ENCODE peak calls at places on chromosomes 1 and 21, in nine cellular contexts. L is CD4-positive, CD25-positive, alpha-beta regulatory T cell; S is thyroid gland; W is A549; Q is breast epithelium; X is uterus; I is endothelial cell of umbilical vein; K is heart left ventricle; U is DND-41. Z is an unnamed sample.
A peak's percentile ranks its signal among the peaks of the same experiment; 100 is the strongest.

GRCh38 chr1:228978486-228979324 is 243.4 kb downstream of the RHOU start:
- DNase-seq in L (no peak), S (peak; percentile 79), W (no peak), Q (peak; percentile 63), X (peak; percentile 61), I (no peak), K (peak; percentile 40), U (no peak), Z (peak; percentile 54)

GRCh38 chr1:9004731-9005708 is 21.2 kb downstream of the SLC2A7 start:
- DNase-seq in L (peak; percentile 71), S (peak; percentile 78), W (peak; percentile 77), Q (peak; percentile 75), X (peak; percentile 73), I (peak; percentile 85), K (peak; percentile 74), U (peak; percentile 84), Z (peak; percentile 89)

GRCh38 chr1:165595561-165595960 is 35.5 kb upstream of the MGST3 start:
- DNase-seq in L (no peak), S (no peak), W (no peak), Q (no peak), X (no peak), I (no peak), K (no peak), U (no peak), Z (peak; percentile 73)

GRCh38 chr1:72482736-72483413 is 200.5 kb upstream of the NEGR1 start:
- DNase-seq in L (no peak), S (no peak), W (no peak), Q (no peak), X (no peak), I (no peak), K (no peak), U (no peak), Z (no peak)

GRCh38 chr1:26122988-26123973 is 11.7 kb downstream of the PDIK1L start:
- DNase-seq in L (peak; percentile 37), S (no peak), W (no peak), Q (no peak), X (no peak), I (peak; percentile 39), K (no peak), U (peak; percentile 2), Z (no peak)

GRCh38 chr1:202625416-202626360 is 84.6 kb downstream of the SYT2 start:
- DNase-seq in L (peak; percentile 55), S (peak; percentile 42), W (peak; percentile 86), Q (peak; percentile 61), X (peak; percentile 75), I (peak; percentile 41), K (peak; percentile 77), U (peak; percentile 68), Z (peak; percentile 81)

GRCh38 chr1:227896710-227897655 is 50.7 kb downstream of the WNT9A start:
- DNase-seq in L (no peak), S (peak; percentile 1), W (no peak), Q (peak; percentile 48), X (peak; percentile 10), I (no peak), K (peak; percentile 18), U (no peak), Z (no peak)

GRCh38 chr21:43364261-43364510 is 62.7 kb downstream of the SIK1 start:
- DNase-seq in L (no peak), S (no peak), W (no peak), Q (no peak), X (no peak), I (no peak), K (no peak), U (no peak), Z (no peak)

GRCh38 chr1:29271724-29272123 is 35.4 kb downstream of the PTPRU start:
- DNase-seq in L (no peak), S (peak; percentile 71), W (peak; percentile 71), Q (peak; percentile 74), X (peak; percentile 58), I (peak; percentile 16), K (peak; percentile 65), U (no peak), Z (peak; percentile 86)

GRCh38 chr1:29269356-29269755 is 33.0 kb downstream of the PTPRU start:
- DNase-seq in L (no peak), S (no peak), W (no peak), Q (peak; percentile 25), X (no peak), I (no peak), K (no peak), U (no peak), Z (no peak)

GRCh38 chr1:29275435-29275834 is 39.1 kb downstream of the PTPRU start:
- DNase-seq in L (no peak), S (no peak), W (no peak), Q (no peak), X (no peak), I (no peak), K (no peak), U (no peak), Z (no peak)

GRCh38 chr1:29270881-29271390 is 34.6 kb downstream of the PTPRU start:
- DNase-seq in L (no peak), S (no peak), W (no peak), Q (no peak), X (no peak), I (no peak), K (no peak), U (no peak), Z (no peak)

DNA sequence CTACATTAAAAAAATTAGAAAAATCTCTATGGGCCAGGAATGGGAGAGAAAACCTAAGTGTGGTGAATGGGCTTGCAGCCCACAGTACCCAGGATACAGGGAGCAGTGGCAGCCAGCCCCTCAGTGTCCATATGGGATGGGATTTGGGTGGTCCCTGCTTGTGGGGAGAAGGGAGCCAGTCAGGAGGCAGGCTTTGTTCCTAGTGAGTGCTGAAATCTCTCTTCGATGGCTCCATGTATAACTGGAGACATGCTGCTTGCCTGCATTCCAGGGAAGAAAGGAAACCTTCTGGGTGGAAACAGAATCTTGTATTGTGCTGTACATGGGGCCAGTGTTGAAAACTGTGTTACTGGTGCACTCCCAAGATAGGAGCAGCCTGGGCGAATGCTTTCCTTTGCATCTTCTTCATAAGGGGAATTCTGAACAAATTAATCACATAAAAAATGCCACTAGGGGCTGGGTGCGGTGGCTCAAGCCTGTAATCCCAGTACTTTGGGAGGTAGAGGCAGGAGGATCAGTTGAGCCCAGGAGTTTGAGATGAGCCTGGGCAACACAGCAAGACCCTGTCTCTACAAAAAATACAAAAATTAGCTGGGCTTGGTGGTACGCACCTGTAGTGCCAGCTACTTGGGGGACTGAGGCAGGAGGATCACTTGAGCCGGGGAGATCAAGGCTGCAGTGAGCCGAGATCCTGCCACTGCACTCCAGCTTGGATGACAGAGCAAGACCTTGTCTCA is 36.0 kb downstream of the PTPRU start:
- DNase-seq in L (no peak), S (no peak), W (no peak), Q (no peak), X (no peak), I (no peak), K (no peak), U (no peak), Z (no peak)
- H3K27ac ChIP-seq in L (no peak overlapping the region), S (no peak overlapping the region), W (peak overlapping the region; percentile 87), Q (no peak overlapping the region), X (no peak overlapping the region), I (no peak overlapping the region), K (no peak overlapping the region), U (no peak overlapping the region), Z (peak overlapping the region; percentile 72)

DNA sequence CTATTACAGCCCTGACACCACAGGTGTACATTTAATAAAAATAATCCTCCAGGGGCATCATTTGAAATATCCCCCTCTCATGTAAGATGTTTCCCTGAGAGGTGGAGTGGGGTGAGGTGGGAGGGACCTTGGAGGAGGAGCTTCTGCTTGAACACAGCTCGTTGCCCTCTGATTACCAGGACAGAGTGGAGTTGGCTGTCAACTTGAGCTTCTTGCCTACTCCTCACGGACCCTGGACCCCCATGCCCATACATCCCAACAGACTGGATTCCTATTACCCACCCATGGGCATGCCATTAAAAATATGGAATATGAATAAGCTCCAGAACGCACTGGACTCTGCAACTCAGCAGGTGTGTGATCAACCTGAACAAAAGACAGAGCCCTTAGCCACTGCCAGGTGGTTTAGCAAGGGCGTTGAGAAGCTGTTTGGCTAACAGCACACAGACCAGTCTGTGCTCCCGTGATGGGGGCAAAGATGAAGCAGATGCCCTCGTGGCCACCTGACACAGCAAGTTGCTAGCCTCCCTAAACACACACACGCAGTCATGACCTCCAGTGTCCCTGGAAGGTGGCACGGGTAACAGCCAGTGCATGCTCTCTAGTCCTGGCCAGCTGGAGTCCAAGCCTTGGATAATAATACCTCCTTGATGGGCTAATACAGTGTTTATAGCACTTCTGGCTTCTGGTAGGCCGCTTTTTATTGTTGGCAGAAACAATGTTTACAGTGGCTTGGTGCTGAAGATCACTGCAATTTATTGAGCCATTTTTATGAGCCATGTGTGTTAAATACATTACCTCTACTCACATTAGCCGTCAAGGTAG is 155.0 kb downstream of the TOMM20 start:
- DNase-seq in L (no peak), S (peak; percentile 38), W (no peak), Q (no peak), X (peak; percentile 8), I (no peak), K (no peak), U (no peak), Z (no peak)
- H3K27ac ChIP-seq in L (no peak overlapping the region), S (peak overlapping the region; percentile 52), W (peak overlapping the region; percentile 94), Q (peak overlapping the region; percentile 89), X (no peak overlapping the region), I (no peak overlapping the region), K (no peak overlapping the region), U (no peak overlapping the region), Z (peak overlapping the region; percentile 78)

DNA sequence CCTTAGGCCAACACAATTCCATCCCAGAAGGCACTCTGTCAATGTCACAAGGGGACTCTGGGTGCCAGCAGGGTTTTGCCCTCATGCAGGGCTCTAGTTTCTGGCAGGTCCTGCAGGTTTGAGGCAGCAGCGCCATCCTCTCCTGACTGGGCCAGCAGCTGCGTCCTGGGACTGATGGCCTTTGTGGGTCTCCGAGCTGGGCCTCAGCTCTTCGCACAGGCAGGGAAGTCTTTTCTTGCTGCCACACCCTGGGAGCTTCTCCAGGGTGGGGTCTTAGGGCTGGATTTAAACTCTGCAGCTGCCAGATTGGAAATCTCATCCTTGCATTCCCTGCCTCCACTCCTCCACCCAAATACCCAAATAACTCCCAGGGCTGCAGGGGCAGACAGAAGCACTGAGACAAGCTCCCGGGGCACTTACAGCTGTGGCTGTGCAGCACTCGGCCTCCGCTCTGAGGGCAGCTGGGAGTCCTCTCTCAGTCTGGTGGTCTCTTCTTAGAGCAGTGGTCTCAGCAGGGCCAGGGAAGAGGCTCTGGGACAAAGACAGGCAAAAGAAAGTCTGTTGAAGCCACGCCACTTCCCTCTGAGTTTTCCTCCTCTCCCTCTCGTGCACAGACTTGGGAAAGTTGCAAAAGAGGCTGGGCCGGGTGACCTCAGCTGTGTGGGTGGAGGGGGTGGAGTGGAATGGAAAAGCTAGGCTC is at the start of gene RAB7B:
- DNase-seq in L (no peak), S (peak; percentile 76), W (peak; percentile 30), Q (no peak), X (peak; percentile 78), I (no peak), K (peak; percentile 77), U (no peak), Z (peak; percentile 35)
- H3K27ac ChIP-seq in L (no peak within 1 kb of the TSS), S (peak within 1 kb of the TSS; percentile 81), W (peak within 1 kb of the TSS; percentile 76), Q (peak within 1 kb of the TSS; percentile 77), X (peak within 1 kb of the TSS; percentile 86), I (no peak within 1 kb of the TSS), K (peak within 1 kb of the TSS; percentile 67), U (no peak within 1 kb of the TSS), Z (peak within 1 kb of the TSS; percentile 85)

GRCh38 chr1:43066578-43066977 is 105.5 kb downstream of the EBNA1BP2 start:
- DNase-seq in L (no peak), S (peak; percentile 50), W (no peak), Q (no peak), X (no peak), I (no peak), K (no peak), U (no peak), Z (no peak)

GRCh38 chr1:43062527-43063080 is 103.9 kb upstream of the SLC2A1 start:
- DNase-seq in L (no peak), S (no peak), W (no peak), Q (no peak), X (no peak), I (no peak), K (no peak), U (no peak), Z (no peak)

GRCh38 chr1:43063394-43064219 is 104.9 kb upstream of the SLC2A1 start:
- DNase-seq in L (no peak), S (no peak), W (no peak), Q (no peak), X (no peak), I (no peak), K (no peak), U (no peak), Z (peak; percentile 49)

GRCh38 chr1:43067233-43067745 is 104.8 kb downstream of the EBNA1BP2 start:
- DNase-seq in L (no peak), S (no peak), W (no peak), Q (no peak), X (no peak), I (no peak), K (no peak), U (no peak), Z (no peak)

GRCh38 chr1:43065191-43065590 is 106.5 kb upstream of the SLC2A1 start:
- DNase-seq in L (no peak), S (no peak), W (no peak), Q (no peak), X (no peak), I (no peak), K (no peak), U (no peak), Z (no peak)
- H3K27ac ChIP-seq in L (no peak overlapping the region), S (no peak overlapping the region), W (no peak overlapping the region), Q (no peak overlapping the region), X (no peak overlapping the region), I (no peak overlapping the region), K (no peak overlapping the region), U (no peak overlapping the region), Z (no peak overlapping the region)